ENCODE peak calls at places on chromosome 15, in nine cellular contexts. Q is AG09309, U is A549, G is B cell, X is hepatocyte, H is ovary, T is HFF-Myc, E is GM10248, L is fibroblast of lung. R is an unnamed sample.

GRCh38 chr15:97729270-97729669 is 231.2 kb upstream of the ARRDC4 start:
- DNase-seq in T (no peak), G (no peak), E (no peak), X (no peak), L (no peak), H (no peak), U (no peak), Q (no peak), R (no peak)

GRCh38 chr15:83747050-83747717 is 93.3 kb downstream of the ADAMTSL3 start:
- DNase-seq in Q (no peak), E (no peak), U (no peak), X (peak), H (peak), T (peak), G (no peak), L (peak), R (no peak)

GRCh38 chr15:68500363-68501317 is 68.7 kb upstream of the ITGA11 start:
- DNase-seq in G (no peak), X (no peak), H (no peak), L (no peak), T (no peak), Q (no peak), U (no peak), E (no peak), R (no peak)

GRCh38 chr15:92069308-92070244 is 216.1 kb downstream of the SLCO3A1 start:
- DNase-seq in E (no peak), L (peak), X (peak), G (no peak), T (no peak), U (peak), Q (peak), H (no peak), R (no peak)

GRCh38 chr15:40282144-40282869 is 557 bp downstream of the ANKRD63 start:
- DNase-seq in G (peak), U (peak), L (peak), H (no peak), Q (no peak), X (peak), T (no peak), E (peak), R (peak)

GRCh38 chr15:90691369-90691768 is 25.8 kb upstream of the BLM start:
- DNase-seq in L (no peak), T (no peak), E (no peak), Q (no peak), G (no peak), H (no peak), X (no peak), U (no peak), R (no peak)

GRCh38 chr15:59260090-59260489 is 53.4 kb downstream of the LDHAL6B start:
- DNase-seq in G (no peak), T (no peak), Q (no peak), L (no peak), H (no peak), X (no peak), U (no peak), E (no peak), R (no peak)

GRCh38 chr15:89161666-89162065 is 59.7 kb downstream of the RLBP1 start:
- DNase-seq in U (no peak), H (no peak), X (no peak), G (no peak), E (no peak), Q (no peak), T (no peak), L (no peak), R (no peak)

GRCh38 chr15:20358781-20359414 is 182.7 kb downstream of the GOLGA6L6 start:
- DNase-seq in Q (no peak), H (no peak), U (no peak), T (no peak), G (no peak), L (no peak), X (no peak), E (no peak), R (no peak)

GRCh38 chr15:60941448-60941847 is 287.7 kb downstream of the RORA start:
- DNase-seq in L (peak), E (no peak), T (no peak), X (no peak), Q (peak), H (no peak), G (no peak), U (no peak), R (no peak)

GRCh38 chr15:70508561-70509281 is 254.6 kb downstream of the UACA start:
- DNase-seq in T (peak), U (peak), H (no peak), L (peak), E (no peak), G (no peak), Q (peak), X (peak), R (no peak)

GRCh38 chr15:80250614-80251504 is 1.2 kb downstream of the CTXND1 start:
- DNase-seq in U (no peak), Q (no peak), T (no peak), H (no peak), L (no peak), X (no peak), G (no peak), E (no peak), R (no peak)
- TF ChIP-seq CTCF in U (no peak), Q (no peak), T (no peak), H (no peak), L (no peak), X (no peak), G (no peak), E (no peak), R (no peak)

DNA sequence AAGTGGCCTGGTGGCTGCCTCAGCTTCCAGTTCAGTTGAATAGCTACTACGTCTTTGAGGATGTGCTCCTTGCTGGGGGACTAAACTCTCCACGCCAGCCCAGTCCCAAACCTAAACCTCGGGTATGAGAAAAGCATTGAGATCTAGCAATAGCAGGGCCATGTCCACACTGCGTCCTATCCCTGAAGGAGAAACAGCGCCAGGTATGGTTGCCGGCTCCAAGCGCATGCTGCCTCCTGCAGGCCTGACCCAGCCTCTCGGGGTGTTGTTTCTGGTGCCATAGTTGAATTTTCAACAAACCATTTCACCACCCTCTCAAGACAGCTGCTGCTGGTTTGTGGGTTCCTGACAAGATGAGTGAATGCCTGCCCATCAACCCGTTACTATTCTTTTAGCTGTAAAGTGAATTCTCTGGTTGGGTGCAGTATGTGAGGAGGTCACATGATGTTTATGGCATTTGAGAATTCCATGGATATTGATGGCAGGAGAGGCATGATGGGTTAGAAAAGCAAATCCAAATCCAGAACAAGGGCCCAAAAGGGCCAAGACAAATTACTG is 13.0 kb upstream of the SLC28A1 start:
- DNase-seq in T (no peak), X (no peak), Q (no peak), U (no peak), H (no peak), G (no peak), L (no peak), E (no peak), R (no peak)
- TF ChIP-seq CTCF in T (no peak), X (no peak), Q (no peak), U (no peak), H (no peak), G (no peak), L (no peak), E (no peak), R (no peak)

GRCh38 chr15:82079736-82080135 is 33.9 kb upstream of the MEX3B start:
- DNase-seq in G (no peak), L (no peak), T (no peak), X (no peak), U (no peak), H (no peak), Q (no peak), E (no peak), R (no peak)

GRCh38 chr15:82080774-82081173 is 35.0 kb upstream of the MEX3B start:
- DNase-seq in X (no peak), T (no peak), Q (no peak), U (no peak), L (no peak), G (no peak), E (no peak), H (no peak), R (no peak)

GRCh38 chr15:82086243-82086995 is 40.6 kb upstream of the MEX3B start:
- DNase-seq in E (no peak), L (no peak), U (no peak), Q (no peak), G (no peak), T (no peak), X (no peak), H (no peak), R (no peak)

DNA sequence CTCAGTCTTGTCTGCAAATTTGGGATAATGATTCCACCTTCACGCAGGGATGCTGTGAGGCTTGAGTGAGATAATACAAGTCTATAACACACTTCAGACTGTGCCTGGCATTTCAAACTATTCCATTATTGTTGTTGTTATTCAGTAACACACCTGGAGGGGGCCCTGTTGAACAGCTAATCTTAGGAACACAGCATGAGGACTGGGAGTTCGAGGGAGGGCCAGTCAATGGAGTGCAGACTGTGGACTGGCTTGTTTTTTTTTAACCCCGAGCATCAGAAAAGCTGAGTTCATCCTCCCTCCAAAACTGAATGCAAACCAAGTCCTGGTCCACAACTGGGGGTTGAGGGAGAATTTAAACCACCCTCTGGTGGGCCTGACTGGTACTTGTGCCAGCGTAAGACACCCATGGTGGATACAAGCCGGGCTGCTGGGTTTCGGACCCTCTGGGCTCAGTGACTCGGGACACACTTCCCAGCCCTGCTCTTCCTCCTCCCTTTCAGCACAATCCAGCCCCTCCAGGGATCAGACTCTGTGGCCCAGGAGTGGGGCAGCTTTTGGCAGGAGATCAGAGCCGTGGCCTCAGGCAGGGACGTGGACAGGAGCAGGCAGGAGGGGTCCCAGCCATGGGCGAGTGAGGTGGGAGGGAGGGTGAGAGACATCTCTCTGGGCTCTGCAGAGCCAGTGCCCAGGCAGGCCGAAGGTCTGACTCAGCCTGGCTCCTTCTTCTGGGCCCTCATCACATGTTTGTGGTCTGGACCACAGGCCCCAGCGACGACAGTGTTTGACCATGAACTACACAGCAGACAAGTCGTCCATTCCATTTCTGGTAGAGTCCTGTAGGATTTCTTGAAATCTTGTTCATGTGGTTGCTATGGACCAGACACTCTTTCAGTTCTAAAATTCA is 36.3 kb upstream of the MEX3B start:
- DNase-seq in G (no peak), U (no peak), X (no peak), E (no peak), T (peak), L (peak), Q (peak), H (no peak), R (no peak)
- TF ChIP-seq CTCF in G (no peak), U (no peak), X (no peak), E (no peak), T (peak), L (peak), Q (peak), H (no peak), R (no peak)

DNA sequence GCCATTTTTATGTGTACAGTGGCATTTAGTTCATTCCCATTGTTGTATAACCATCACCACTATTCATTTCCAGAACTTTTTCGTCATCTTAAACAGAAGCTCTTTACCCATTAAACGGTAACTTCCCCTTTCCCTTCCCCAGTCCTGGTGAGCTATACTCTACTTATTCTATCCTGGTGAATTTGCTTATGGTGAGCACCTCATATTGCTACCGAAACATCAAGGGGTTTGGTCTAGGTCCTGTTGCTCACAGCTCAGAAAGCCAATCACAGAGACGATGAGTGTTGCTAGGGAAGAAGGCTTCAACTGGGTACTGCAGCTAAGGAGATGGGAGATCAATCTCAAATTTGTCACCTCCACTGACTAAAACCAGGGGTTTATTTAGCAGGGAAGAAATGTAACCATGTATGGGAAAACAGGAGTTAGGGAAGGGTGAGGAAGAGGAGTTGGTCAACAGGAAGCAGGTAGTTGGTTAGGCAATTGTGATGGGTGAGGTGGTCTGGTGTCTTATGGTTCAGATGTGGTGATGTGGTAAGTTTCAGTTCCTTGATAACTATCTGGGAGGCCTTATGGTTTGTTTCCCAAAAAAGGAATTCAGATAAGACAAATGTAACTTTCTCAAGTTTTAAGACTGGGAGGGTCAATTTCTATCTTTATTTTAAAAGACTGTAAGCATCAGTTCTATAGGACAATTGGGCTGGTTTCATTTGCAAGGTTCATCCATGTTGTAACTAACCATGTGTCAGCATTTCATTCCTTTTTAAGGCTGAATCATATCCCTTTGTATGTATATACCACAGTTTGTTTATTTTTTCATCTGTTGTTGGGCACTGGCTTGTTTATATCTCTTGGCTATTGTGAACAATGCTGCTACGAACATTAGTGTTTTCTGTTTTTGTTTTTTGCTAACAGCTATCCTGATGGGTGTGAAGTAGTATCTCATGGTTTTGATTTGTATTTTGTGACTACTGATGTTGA is 24.3 kb downstream of the ARHGAP11B start:
- DNase-seq in E (peak), T (no peak), H (no peak), G (peak), X (no peak), L (no peak), Q (no peak), U (no peak), R (peak)
- TF ChIP-seq CTCF in E (no peak), T (no peak), H (no peak), G (no peak), X (no peak), L (no peak), Q (no peak), U (no peak), R (no peak)

GRCh38 chr15:74376825-74377581 is 9.6 kb upstream of the CYP11A1 start:
- DNase-seq in L (no peak), X (no peak), U (no peak), H (peak), T (no peak), E (peak), G (peak), Q (no peak), R (no peak)
- TF ChIP-seq CTCF in L (no peak), X (no peak), U (no peak), H (no peak), T (no peak), E (no peak), G (no peak), Q (no peak), R (no peak)

GRCh38 chr15:101189708-101190107 is 62.1 kb downstream of the CHSY1 start:
- DNase-seq in G (no peak), H (no peak), L (no peak), U (no peak), T (no peak), Q (no peak), E (no peak), X (no peak), R (no peak)

GRCh38 chr15:101187820-101188516 is 63.9 kb downstream of the CHSY1 start:
- DNase-seq in Q (peak), G (no peak), L (peak), U (no peak), X (peak), E (peak), H (no peak), T (no peak), R (peak)

GRCh38 chr15:101190196-101190595 is 61.7 kb downstream of the CHSY1 start:
- DNase-seq in T (no peak), L (no peak), E (no peak), H (no peak), G (no peak), U (no peak), Q (no peak), X (no peak), R (no peak)

GRCh38 chr15:101189341-101189679 is 62.5 kb downstream of the CHSY1 start:
- DNase-seq in U (no peak), L (no peak), E (no peak), T (no peak), X (no peak), Q (no peak), H (no peak), G (no peak), R (no peak)

DNA sequence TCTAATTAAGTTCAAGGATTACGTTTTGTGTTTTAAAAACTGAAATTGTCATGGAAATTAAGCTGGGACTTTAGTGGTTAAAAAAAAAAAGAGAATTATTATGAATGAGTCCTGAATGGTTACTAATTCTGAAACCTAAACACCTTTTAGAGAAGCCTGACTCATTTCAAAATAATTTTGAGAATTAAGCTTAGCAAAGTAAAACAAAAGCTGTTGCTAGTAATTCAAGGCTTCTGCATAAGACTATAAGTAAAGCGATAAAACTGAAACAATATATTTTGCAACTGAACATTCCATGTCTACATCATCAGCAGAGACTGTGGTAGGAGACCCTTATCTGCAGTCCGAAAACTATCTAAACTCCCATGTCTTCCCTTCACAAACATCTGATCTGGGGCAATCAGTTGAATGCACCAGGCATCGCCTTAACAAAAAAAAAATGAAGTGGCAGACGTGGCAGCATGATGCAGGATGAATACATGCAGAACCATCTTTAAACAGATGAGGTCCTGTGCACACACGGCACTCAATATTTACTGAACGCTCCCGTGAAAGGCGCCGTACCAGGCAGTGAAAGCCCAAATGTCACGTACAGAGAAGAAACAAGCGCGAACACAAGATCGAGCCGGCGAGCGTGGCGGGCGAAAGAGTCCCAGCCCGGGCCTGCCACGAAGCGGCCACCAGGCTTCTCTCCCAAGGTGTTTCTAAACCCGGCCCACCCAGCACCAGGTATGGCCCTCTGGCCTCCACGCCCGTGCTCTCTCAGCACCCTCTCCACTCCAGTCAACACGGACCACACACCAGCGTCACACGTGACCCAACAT is 63.1 kb downstream of the CHSY1 start:
- DNase-seq in H (peak), Q (peak), E (peak), G (no peak), U (no peak), X (no peak), L (peak), T (no peak), R (peak)
- TF ChIP-seq CTCF in H (no peak), Q (no peak), E (no peak), G (no peak), U (no peak), X (no peak), L (no peak), T (no peak), R (no peak)

GRCh38 chr15:39174332-39174731 is 406.5 kb upstream of the THBS1 start:
- DNase-seq in X (no peak), H (no peak), U (no peak), Q (no peak), L (no peak), T (no peak), E (no peak), G (no peak), R (no peak)

GRCh38 chr15:39172380-39173281 is 408.2 kb upstream of the THBS1 start:
- DNase-seq in Q (no peak), T (no peak), H (peak), U (no peak), G (no peak), L (peak), E (no peak), X (peak), R (no peak)

GRCh38 chr15:39167114-39168058 is 413.5 kb upstream of the THBS1 start:
- DNase-seq in L (peak), G (no peak), U (no peak), H (no peak), X (no peak), T (no peak), E (no peak), Q (no peak), R (no peak)

GRCh38 chr15:39173426-39173825 is 407.5 kb upstream of the THBS1 start:
- DNase-seq in Q (no peak), H (no peak), E (no peak), L (no peak), X (no peak), G (no peak), U (no peak), T (no peak), R (no peak)

GRCh38 chr15:39171944-39172368 is 408.9 kb upstream of the THBS1 start:
- DNase-seq in H (peak), U (peak), E (no peak), T (peak), L (peak), G (no peak), X (peak), Q (peak), R (no peak)
- TF ChIP-seq CTCF in H (no peak), U (peak), E (no peak), T (peak), L (peak), G (no peak), X (peak), Q (peak), R (peak)

GRCh38 chr15:57557267-57557666 is 34.4 kb upstream of the MYZAP start:
- DNase-seq in T (no peak), H (no peak), U (no peak), X (no peak), E (no peak), G (no peak), Q (no peak), L (no peak), R (no peak)

GRCh38 chr15:57555270-57555669 is 36.4 kb upstream of the MYZAP start:
- DNase-seq in E (no peak), Q (no peak), U (no peak), X (no peak), G (no peak), H (no peak), T (peak), L (peak), R (no peak)

GRCh38 chr15:57557810-57558209 is 33.9 kb upstream of the MYZAP start:
- DNase-seq in X (no peak), G (no peak), Q (no peak), U (no peak), T (no peak), L (no peak), H (no peak), E (no peak), R (no peak)

GRCh38 chr15:57554821-57555185 is 36.9 kb upstream of the MYZAP start:
- DNase-seq in Q (no peak), U (no peak), G (no peak), X (no peak), T (no peak), E (no peak), L (no peak), H (no peak), R (no peak)

GRCh38 chr15:57556040-57556439 is 35.7 kb upstream of the MYZAP start:
- DNase-seq in H (no peak), T (no peak), X (no peak), L (no peak), U (no peak), E (no peak), Q (no peak), G (no peak), R (no peak)
- TF ChIP-seq CTCF in H (no peak), T (no peak), X (no peak), L (no peak), U (no peak), E (no peak), Q (no peak), G (no peak), R (no peak)